ENCODE peak calls at places on chromosomes 3 and 15, in seven cellular contexts. Y is Caco-2; V is NB4; U is HFF-Myc; X is mesothelial cell of epicardium; M is kidney; C is CD4-positive, alpha-beta T cell. T is an unnamed sample.

GRCh38 chr3:101903426-101903825 is 54.1 kb downstream of the NFKBIZ start:
- DNase-seq in U (no peak), V (no peak), Y (no peak), C (no peak), M (no peak), X (no peak), T (no peak)

GRCh38 chr3:23808525-23808924 is 2.8 kb downstream of the UBE2E1 start:
- DNase-seq in V (no peak), Y (no peak), C (no peak), U (no peak), X (no peak), M (no peak), T (no peak)

GRCh38 chr15:95687056-95687455 is 643.4 kb upstream of the NR2F2 start:
- DNase-seq in U (no peak), Y (no peak), M (no peak), X (no peak), C (no peak), V (no peak), T (no peak)

GRCh38 chr15:74202461-74203401 is at the start of gene STRA6:
- DNase-seq in U (no peak), V (peak), C (no peak), M (no peak), X (peak), Y (peak), T (peak)

GRCh38 chr3:127263586-127264231 is 24.1 kb downstream of the PRR20G start:
- DNase-seq in M (no peak), U (no peak), X (no peak), C (no peak), V (no peak), Y (no peak), T (no peak)

GRCh38 chr15:26015516-26015915 is 152.4 kb upstream of the ATP10A start:
- DNase-seq in M (no peak), C (no peak), V (no peak), X (no peak), Y (no peak), U (no peak), T (no peak)

GRCh38 chr3:58441514-58442450 is 8.2 kb upstream of the PDHB start:
- DNase-seq in U (no peak), C (no peak), V (no peak), M (no peak), X (no peak), Y (no peak), T (no peak)

GRCh38 chr3:28916713-28917499 is 364.0 kb upstream of the RBMS3 start:
- DNase-seq in U (no peak), C (no peak), V (peak), Y (peak), M (peak), X (no peak), T (no peak)

GRCh38 chr3:45786801-45787495 is 9.4 kb downstream of the SLC6A20 start:
- DNase-seq in M (no peak), X (no peak), C (no peak), Y (no peak), V (no peak), U (no peak), T (peak)

GRCh38 chr3:171976526-171976925 is 62.9 kb upstream of the FNDC3B start:
- DNase-seq in V (peak), C (no peak), X (no peak), Y (no peak), U (no peak), M (no peak), T (no peak)

GRCh38 chr3:193452338-193452737 is 73.8 kb upstream of the ATP13A5 start:
- DNase-seq in U (no peak), X (no peak), C (no peak), V (no peak), M (no peak), Y (no peak), T (no peak)

GRCh38 chr3:124935794-124936542 is 1.4 kb upstream of the MUC13 start:
- DNase-seq in Y (no peak), V (no peak), M (no peak), C (no peak), U (no peak), X (no peak), T (no peak)

GRCh38 chr3:52507359-52507758 is 12.2 kb downstream of the STAB1 start:
- DNase-seq in V (no peak), M (no peak), X (no peak), Y (no peak), U (peak), C (no peak), T (no peak)

GRCh38 chr15:36497903-36498302 is 81.5 kb upstream of the CDIN1 start:
- DNase-seq in C (no peak), V (no peak), X (no peak), Y (no peak), M (no peak), U (no peak), T (no peak)

GRCh38 chr15:63481105-63481810 is 23.1 kb upstream of the USP3 start:
- DNase-seq in M (peak), X (no peak), V (no peak), U (no peak), Y (no peak), C (no peak), T (no peak)

GRCh38 chr15:72850833-72851232 is 67.3 kb upstream of the ADPGK start:
- DNase-seq in Y (no peak), M (no peak), X (no peak), V (no peak), C (no peak), U (no peak), T (no peak)

GRCh38 chr3:168216851-168217250 is 121.1 kb upstream of the GOLIM4 start:
- DNase-seq in X (no peak), M (no peak), Y (no peak), C (no peak), V (no peak), U (no peak), T (no peak)

GRCh38 chr3:60917136-60917535 is 334.1 kb downstream of the FHIT start:
- DNase-seq in C (no peak), Y (no peak), V (no peak), U (no peak), M (no peak), X (no peak), T (no peak)

GRCh38 chr3:184133840-184134745 is 1.1 kb upstream of the EIF2B5 start:
- DNase-seq in U (peak), V (peak), C (peak), M (peak), Y (peak), X (peak), T (peak)

GRCh38 chr3:168024537-168024941 is 71.2 kb downstream of the GOLIM4 start:
- DNase-seq in Y (no peak), V (peak), X (no peak), U (peak), C (no peak), M (no peak), T (no peak)

GRCh38 chr3:43852066-43852465 is 161.3 kb downstream of the ABHD5 start:
- DNase-seq in V (no peak), X (no peak), C (no peak), Y (no peak), M (no peak), U (no peak), T (no peak)

GRCh38 chr15:90889313-90889730 is 5.0 kb downstream of the FES start:
- DNase-seq in M (no peak), X (no peak), Y (no peak), C (no peak), V (no peak), U (no peak), T (no peak)

GRCh38 chr3:122893282-122893681 is 98.4 kb downstream of the SLC49A4 start:
- DNase-seq in C (no peak), U (no peak), Y (no peak), M (no peak), X (no peak), V (no peak), T (no peak)

GRCh38 chr3:58560771-58561311 is 16.4 kb downstream of the FAM107A start:
- DNase-seq in X (no peak), V (peak), M (peak), Y (peak), U (peak), C (no peak), T (peak)

GRCh38 chr3:152365766-152366593 is 97.3 kb downstream of the MBNL1 start:
- DNase-seq in V (no peak), U (no peak), C (no peak), X (no peak), Y (no peak), M (no peak), T (no peak)

GRCh38 chr3:27080126-27080525 is 289.1 kb downstream of the NEK10 start:
- DNase-seq in U (no peak), M (no peak), V (no peak), Y (no peak), C (no peak), X (no peak), T (no peak)

GRCh38 chr3:168025076-168025475 is 70.6 kb downstream of the GOLIM4 start:
- DNase-seq in C (no peak), U (no peak), V (peak), X (no peak), M (no peak), Y (no peak), T (no peak)

GRCh38 chr3:140013220-140013619 is 78.2 kb downstream of the CLSTN2 start:
- DNase-seq in C (no peak), V (no peak), Y (no peak), M (no peak), U (no peak), X (no peak), T (no peak)

GRCh38 chr3:186048119-186048518 is 60.8 kb downstream of the ETV5 start:
- DNase-seq in M (no peak), V (no peak), Y (no peak), C (no peak), X (no peak), U (no peak), T (no peak)

GRCh38 chr15:48363474-48363873 is 32.2 kb downstream of the DUT start:
- DNase-seq in M (no peak), U (no peak), V (no peak), Y (no peak), C (no peak), X (no peak), T (no peak)

GRCh38 chr15:101097111-101097510 is 154.7 kb downstream of the CHSY1 start:
- DNase-seq in U (no peak), M (no peak), C (no peak), X (no peak), V (no peak), Y (no peak), T (no peak)

GRCh38 chr3:159765025-159765859 is 223.4 kb upstream of the IL12A start:
- DNase-seq in U (peak), M (peak), Y (peak), C (no peak), X (peak), V (no peak), T (no peak)

GRCh38 chr3:173650596-173650995 is 253.1 kb downstream of the NLGN1 start:
- DNase-seq in U (no peak), Y (no peak), M (no peak), X (no peak), V (no peak), C (no peak), T (no peak)

GRCh38 chr3:107963581-107963980 is 127.2 kb downstream of the CD47 start:
- DNase-seq in Y (no peak), M (no peak), U (no peak), X (no peak), V (no peak), C (no peak), T (no peak)

GRCh38 chr3:43247556-43248186 is 38.7 kb upstream of the SNRK start:
- DNase-seq in Y (no peak), C (no peak), M (no peak), V (no peak), U (no peak), X (no peak), T (no peak)

GRCh38 chr3:141250828-141251227 is 19.2 kb downstream of the PXYLP1 start:
- DNase-seq in C (no peak), U (no peak), V (no peak), X (no peak), M (no peak), Y (no peak), T (no peak)

GRCh38 chr3:36434682-36435426 is 54.5 kb downstream of the STAC start:
- DNase-seq in C (no peak), X (no peak), V (no peak), Y (no peak), M (no peak), U (no peak), T (no peak)

GRCh38 chr3:64179249-64179648 is 46.0 kb downstream of the PRICKLE2 start:
- DNase-seq in U (no peak), M (no peak), X (no peak), C (no peak), V (no peak), Y (no peak), T (no peak)
- TF ChIP-seq CTCF in U (no peak), M (no peak), X (no peak), C (no peak), V (no peak), Y (no peak), T (no peak)

DNA sequence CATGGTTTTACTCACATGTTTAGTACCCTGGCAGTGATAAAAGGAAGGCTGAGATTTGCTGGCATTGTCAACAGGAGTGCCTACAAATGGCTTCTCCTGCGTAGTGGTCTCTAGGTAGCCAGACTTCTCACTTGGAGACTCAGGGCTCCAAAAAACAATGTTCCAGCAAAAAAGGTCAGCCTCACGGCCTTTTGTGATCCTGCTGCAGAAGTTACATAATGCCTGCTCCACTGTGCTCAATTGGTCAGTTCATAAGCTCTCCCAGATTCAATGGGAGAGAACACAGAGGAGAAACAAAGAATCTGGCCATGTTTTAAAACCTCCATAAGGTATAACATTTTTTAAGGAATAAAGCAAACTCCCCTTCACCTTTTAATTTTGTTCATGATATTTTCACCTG is 76.1 kb upstream of the CMSS1 start:
- DNase-seq in C (no peak), M (no peak), X (no peak), Y (no peak), U (no peak), V (no peak), T (no peak)
- TF ChIP-seq CTCF in C (no peak), M (no peak), X (no peak), Y (no peak), U (no peak), V (no peak), T (no peak)

DNA sequence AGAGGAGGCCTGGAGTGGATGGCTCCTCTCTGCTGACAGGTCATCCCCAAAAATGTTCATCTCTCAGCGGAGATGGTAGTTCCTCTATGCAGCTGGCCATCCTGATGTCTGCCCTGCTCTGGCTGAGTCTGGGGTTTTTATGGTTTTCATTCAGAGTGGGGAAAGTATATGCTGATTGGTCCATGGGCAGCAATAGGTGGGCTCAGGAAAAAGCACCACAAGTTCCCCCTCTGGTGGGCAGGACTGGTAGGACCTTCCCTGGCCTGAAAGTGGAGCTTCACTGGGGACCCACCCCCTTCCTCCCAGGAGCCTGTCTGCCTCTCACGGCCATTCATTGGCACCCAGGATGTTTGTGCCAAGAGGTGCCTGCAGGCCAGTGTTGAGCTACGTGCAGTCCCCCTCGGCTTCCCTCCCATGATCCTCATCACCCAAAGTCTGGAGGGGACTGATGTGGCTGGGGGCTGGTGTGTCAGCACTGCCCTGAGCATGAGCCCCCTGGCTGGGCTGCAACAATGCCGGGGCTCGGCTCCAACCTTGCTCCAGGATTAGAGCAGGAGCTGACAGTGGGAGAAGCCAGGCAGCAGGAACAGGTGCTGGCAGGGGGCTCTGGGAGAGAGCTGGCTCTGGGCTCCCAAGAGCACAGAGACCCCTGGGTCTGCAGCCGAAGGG is 13.1 kb upstream of the BLOC1S6 start:
- DNase-seq in V (peak), C (peak), Y (peak), X (peak), M (no peak), U (no peak), T (peak)
- TF ChIP-seq CTCF in V (no peak), C (peak), Y (peak), X (peak), M (no peak), U (peak), T (peak)

DNA sequence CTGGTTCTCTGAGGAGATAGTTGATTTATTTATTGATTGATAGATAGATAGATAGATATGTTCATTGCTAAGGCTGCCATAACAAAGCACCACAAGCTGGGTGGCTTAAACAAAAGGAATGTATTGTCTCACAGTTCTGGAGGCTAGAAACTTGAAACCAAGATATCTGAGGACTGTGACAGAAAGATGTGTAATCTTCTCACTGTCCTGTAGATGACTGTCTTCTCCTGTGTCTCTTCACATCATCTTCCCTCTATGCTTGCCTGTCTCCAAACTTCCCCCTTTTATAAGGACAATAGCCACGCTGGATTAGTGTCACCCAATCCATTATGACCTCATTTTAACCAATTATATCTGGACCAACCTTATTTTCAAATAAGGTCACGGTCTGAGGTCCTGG is 41.0 kb downstream of the GNB4 start:
- DNase-seq in C (no peak), M (no peak), U (no peak), V (peak), X (no peak), Y (no peak), T (no peak)
- TF ChIP-seq CTCF in C (no peak), M (no peak), U (no peak), V (no peak), X (no peak), Y (no peak), T (no peak)

DNA sequence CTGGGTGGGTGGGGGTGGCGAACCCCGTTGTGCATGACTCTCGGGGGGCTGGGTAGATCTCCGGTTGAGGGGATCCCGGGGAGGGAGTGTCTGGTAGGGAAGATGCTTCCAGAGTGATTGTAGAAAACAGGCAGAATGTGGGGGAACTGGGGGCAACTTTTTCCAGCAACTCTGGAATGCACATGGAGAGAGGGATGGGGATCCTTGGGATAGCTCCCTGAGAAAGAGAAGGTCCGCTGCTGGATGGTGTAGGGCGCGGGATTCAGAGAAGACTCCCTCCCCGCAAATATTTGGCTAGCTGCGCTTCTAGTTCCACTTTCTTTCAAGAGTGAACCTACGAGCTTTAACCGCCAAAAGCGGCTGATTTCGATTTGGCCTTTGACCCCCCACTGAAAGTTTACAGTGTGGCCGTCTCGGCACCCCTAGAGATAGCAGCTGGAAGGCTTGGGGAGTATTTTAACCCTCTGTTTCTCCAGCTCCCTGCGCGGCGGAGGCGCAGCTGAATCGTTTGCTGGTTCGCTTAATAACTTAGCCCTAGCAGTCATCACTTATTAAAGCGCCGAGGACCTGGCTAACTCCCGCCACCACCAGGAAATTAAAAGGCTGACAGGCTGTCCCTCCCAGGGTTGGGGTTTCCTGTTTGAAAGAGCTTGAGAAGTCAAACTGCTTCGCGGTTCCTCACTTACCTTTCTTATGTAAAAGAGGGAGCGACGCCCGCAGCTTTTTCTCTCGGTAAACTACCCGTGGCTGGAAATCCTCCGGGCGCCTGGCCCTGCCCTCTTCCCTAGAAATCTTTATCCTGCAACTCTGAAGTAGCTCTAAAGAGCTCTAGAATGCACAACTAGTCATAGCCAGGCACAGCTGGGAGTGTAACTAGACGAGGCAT is 1.2 kb downstream of the PHLDB2 start:
- DNase-seq in X (peak), V (peak), M (peak), C (peak), U (peak), Y (peak), T (peak)
- TF ChIP-seq CTCF in X (no peak), V (peak), M (peak), C (no peak), U (peak), Y (peak), T (peak)

GRCh38 chr3:194928831-194929594 is 243.3 kb downstream of the FAM43A start:
- DNase-seq in M (no peak), U (no peak), V (peak), Y (no peak), X (no peak), C (no peak), T (no peak)
- TF ChIP-seq CTCF in M (peak), U (peak), V (no peak), Y (no peak), X (peak), C (no peak), T (peak)

DNA sequence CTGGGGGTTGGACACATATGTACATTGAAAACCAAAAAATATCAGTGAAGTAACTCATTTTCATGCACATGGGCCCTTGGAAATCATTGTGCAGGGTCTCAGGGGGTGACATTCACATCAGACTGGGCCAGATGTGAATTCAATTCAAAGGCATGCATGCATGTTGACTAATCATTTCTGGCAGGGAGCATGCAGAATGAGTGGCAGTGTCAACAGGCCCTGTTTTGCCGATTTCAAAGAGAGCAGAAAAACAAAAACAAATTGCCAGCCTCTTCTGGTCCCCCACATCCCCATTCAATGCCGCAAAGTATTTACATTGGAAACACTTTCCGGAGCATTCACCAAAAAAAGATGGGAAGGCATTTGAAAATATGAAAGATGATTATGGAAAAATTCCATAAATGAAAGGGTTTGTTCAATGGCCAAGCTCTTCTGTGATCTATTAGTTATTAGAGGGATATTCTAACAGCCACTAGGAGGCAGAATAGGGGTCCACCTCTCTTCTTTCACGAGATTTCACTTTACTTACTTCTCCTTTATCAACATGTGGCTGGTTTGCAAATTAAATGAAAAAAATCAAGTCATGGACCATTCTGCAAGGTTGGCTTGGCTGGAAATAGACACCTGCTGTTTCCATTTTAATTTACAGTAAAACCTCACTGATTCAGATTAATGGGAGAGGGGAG is 119.9 kb upstream of the FEZF2 start:
- DNase-seq in U (no peak), V (peak), Y (no peak), X (no peak), M (no peak), C (no peak), T (no peak)
- TF ChIP-seq CTCF in U (peak), V (peak), Y (peak), X (no peak), M (no peak), C (no peak), T (peak)